ENCODE peak calls at places on chromosomes 16 and 17, in six cellular contexts. C is transverse colon, W is caudate nucleus, P is mammary epithelial cell, G is DND-41, B is left lung. O is an unnamed sample.

GRCh38 chr17:78374631-78375274 is 3.7 kb upstream of the PGS1 start:
- DNase-seq in C (no peak), W (no peak), P (no peak), G (no peak), B (peak), O (no peak)

GRCh38 chr17:8117367-8117979 is 841 bp downstream of the ALOXE3 start:
- DNase-seq in C (no peak), W (no peak), P (no peak), G (no peak), B (peak), O (no peak)

GRCh38 chr17:33080091-33080490 is 88.4 kb downstream of the SPACA3 start:
- DNase-seq in C (peak), W (no peak), P (no peak), G (no peak), B (no peak), O (no peak)

GRCh38 chr17:78872486-78872885 is 30.5 kb downstream of the CEP295NL start:
- DNase-seq in C (no peak), W (no peak), P (no peak), G (no peak), B (no peak), O (no peak)

GRCh38 chr16:51134876-51135275 is 16.2 kb downstream of the SALL1 start:
- DNase-seq in C (no peak), W (no peak), P (no peak), G (no peak), B (no peak), O (no peak)

GRCh38 chr17:37743875-37744632 is 805 bp downstream of the HNF1B start:
- DNase-seq in C (peak), W (no peak), P (no peak), G (no peak), B (peak), O (no peak)

GRCh38 chr16:58455750-58456149 is 44.2 kb upstream of the NDRG4 start:
- DNase-seq in C (no peak), W (no peak), P (no peak), G (no peak), B (no peak), O (no peak)

GRCh38 chr17:28710948-28711722 is 553 bp downstream of the PROCA1 start:
- DNase-seq in C (peak), W (peak), P (peak), G (peak), B (peak), O (peak)

GRCh38 chr16:10834766-10835165 is 16.2 kb upstream of the TVP23A start:
- DNase-seq in C (no peak), W (no peak), P (no peak), G (no peak), B (no peak), O (no peak)

GRCh38 chr17:5711344-5711743 is 127.0 kb upstream of the NLRP1 start:
- DNase-seq in C (no peak), W (no peak), P (no peak), G (no peak), B (no peak), O (no peak)

GRCh38 chr16:85211247-85211910 is 99.1 kb upstream of the CIBAR2 start:
- DNase-seq in C (no peak), W (no peak), P (peak), G (no peak), B (peak), O (no peak)

GRCh38 chr17:67272312-67273050 is 27.5 kb upstream of the HELZ start:
- DNase-seq in C (no peak), W (no peak), P (no peak), G (no peak), B (no peak), O (no peak)

GRCh38 chr17:72122668-72123495 is 2.1 kb downstream of the SOX9 start:
- DNase-seq in C (peak), W (no peak), P (peak), G (no peak), B (peak), O (peak)

GRCh38 chr17:75845058-75845711 is 981 bp upstream of the UNC13D start:
- DNase-seq in C (peak), W (peak), P (peak), G (peak), B (peak), O (peak)

GRCh38 chr16:23453338-23454052 is 506 bp upstream of the COG7 start:
- DNase-seq in C (no peak), W (no peak), P (no peak), G (no peak), B (no peak), O (no peak)

GRCh38 chr16:85579199-85579598 is 33.9 kb upstream of the GSE1 start:
- DNase-seq in C (no peak), W (no peak), P (no peak), G (no peak), B (no peak), O (no peak)

GRCh38 chr17:82215972-82216300 is 3.3 kb upstream of the CCDC57 start:
- DNase-seq in C (no peak), W (no peak), P (no peak), G (no peak), B (no peak), O (no peak)

GRCh38 chr17:28747046-28747691 is 3.4 kb downstream of the TRAF4 start:
- DNase-seq in C (peak), W (peak), P (peak), G (no peak), B (peak), O (peak)

GRCh38 chr17:78343433-78344201 is 16.3 kb downstream of the SOCS3 start:
- DNase-seq in C (peak), W (no peak), P (no peak), G (peak), B (peak), O (no peak)

GRCh38 chr16:55453909-55454308 is 25.1 kb upstream of the MMP2 start:
- DNase-seq in C (no peak), W (no peak), P (no peak), G (no peak), B (no peak), O (no peak)

GRCh38 chr17:13421581-13421980 is 180.1 kb downstream of the HS3ST3A1 start:
- DNase-seq in C (no peak), W (no peak), P (peak), G (no peak), B (no peak), O (no peak)

GRCh38 chr17:55264273-55264639 is 504 bp upstream of the HLF start:
- DNase-seq in C (no peak), W (no peak), P (no peak), G (no peak), B (no peak), O (no peak)

GRCh38 chr17:82911822-82912221 is 72.0 kb upstream of the ZNF750 start:
- DNase-seq in C (no peak), W (no peak), P (no peak), G (no peak), B (peak), O (no peak)

GRCh38 chr17:32516450-32516849 is 29.7 kb downstream of the CDK5R1 start:
- DNase-seq in C (no peak), W (no peak), P (no peak), G (no peak), B (no peak), O (no peak)

GRCh38 chr17:57898487-57899311 is 48.9 kb upstream of the MRPS23 start:
- DNase-seq in C (peak), W (peak), P (no peak), G (no peak), B (peak), O (peak)

GRCh38 chr17:64005734-64006167 is 7.6 kb downstream of the PRR29 start:
- DNase-seq in C (peak), W (no peak), P (no peak), G (no peak), B (no peak), O (no peak)

GRCh38 chr17:14198013-14198412 is 38.6 kb downstream of the CDRT15 start:
- DNase-seq in C (no peak), W (no peak), P (no peak), G (no peak), B (no peak), O (no peak)

GRCh38 chr17:38559880-38560230 is 45.9 kb downstream of the SRCIN1 start:
- DNase-seq in C (no peak), W (no peak), P (no peak), G (no peak), B (no peak), O (no peak)

GRCh38 chr17:44176671-44177501 is 6.4 kb downstream of the ASB16 start:
- DNase-seq in C (no peak), W (no peak), P (no peak), G (no peak), B (peak), O (no peak)

GRCh38 chr17:81097943-81098308 is 63.0 kb downstream of the BAIAP2 start:
- DNase-seq in C (peak), W (no peak), P (peak), G (no peak), B (no peak), O (no peak)

GRCh38 chr17:65660947-65661346 is 99.5 kb upstream of the AXIN2 start:
- DNase-seq in C (no peak), W (no peak), P (no peak), G (no peak), B (no peak), O (no peak)

GRCh38 chr16:22194707-22195444 is 11.2 kb upstream of the EEF2K start:
- DNase-seq in C (no peak), W (no peak), P (no peak), G (no peak), B (no peak), O (no peak)

GRCh38 chr16:24844101-24845030 is 1.4 kb upstream of the SLC5A11 start:
- DNase-seq in C (peak), W (no peak), P (peak), G (no peak), B (no peak), O (no peak)

GRCh38 chr17:5700791-5701190 is 116.5 kb upstream of the NLRP1 start:
- DNase-seq in C (no peak), W (no peak), P (no peak), G (no peak), B (no peak), O (no peak)

GRCh38 chr17:10435096-10435495 is 13.3 kb upstream of the MYH8 start:
- DNase-seq in C (no peak), W (no peak), P (no peak), G (no peak), B (no peak), O (no peak)

GRCh38 chr16:85201566-85201965 is 89.3 kb upstream of the CIBAR2 start:
- DNase-seq in C (no peak), W (no peak), P (no peak), G (no peak), B (peak), O (no peak)

GRCh38 chr17:48645639-48646182 is 19.6 kb upstream of the HOXB9 start:
- DNase-seq in C (no peak), W (no peak), P (no peak), G (no peak), B (no peak), O (no peak)
- H3K27ac ChIP-seq in C (peak), W (no peak), P (no peak), G (no peak), B (no peak), O (no peak)

DNA sequence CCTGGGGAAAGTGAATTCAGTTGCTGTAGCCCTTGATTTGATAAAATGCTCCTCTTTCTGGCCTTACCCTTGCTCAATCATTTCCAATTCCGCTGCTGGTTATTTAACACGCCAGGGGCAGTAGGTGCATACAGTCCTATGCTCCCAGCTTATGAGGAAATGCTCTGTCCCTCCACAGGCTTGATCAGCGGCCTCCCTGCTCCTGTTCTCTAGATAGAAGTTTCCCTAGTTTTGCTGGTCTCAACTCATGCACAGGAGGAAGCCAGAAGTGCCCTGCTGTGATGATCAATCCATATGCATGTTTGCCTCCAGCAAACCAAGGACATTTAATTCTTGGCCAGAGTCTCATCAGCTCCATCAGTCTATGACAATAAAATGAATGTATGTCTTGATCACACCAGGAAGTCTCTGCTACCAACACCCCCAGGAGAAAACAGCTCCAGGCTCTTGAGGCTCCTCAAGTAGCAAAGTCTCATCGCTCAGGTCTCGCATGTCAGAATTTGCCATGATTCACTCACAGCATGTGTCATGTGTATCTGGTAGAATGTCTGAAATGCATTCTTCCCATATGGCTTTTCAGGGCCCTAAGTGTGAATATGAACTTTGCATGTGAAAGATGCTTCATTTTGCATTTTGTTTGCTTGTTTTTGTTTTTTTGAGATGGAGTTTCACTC is 208.9 kb downstream of the CDH13 start:
- DNase-seq in C (no peak), W (no peak), P (peak), G (no peak), B (no peak), O (no peak)
- H3K27ac ChIP-seq in C (no peak), W (no peak), P (no peak), G (no peak), B (no peak), O (no peak)

GRCh38 chr17:35050170-35050569 is 13.3 kb downstream of the RFFL start:
- DNase-seq in C (no peak), W (no peak), P (no peak), G (no peak), B (no peak), O (no peak)

GRCh38 chr17:35046740-35047283 is 16.7 kb downstream of the RFFL start:
- DNase-seq in C (no peak), W (no peak), P (no peak), G (no peak), B (no peak), O (no peak)

GRCh38 chr17:35044181-35044580 is 19.3 kb downstream of the RFFL start:
- DNase-seq in C (no peak), W (no peak), P (no peak), G (no peak), B (no peak), O (no peak)

GRCh38 chr17:35048685-35049379 is 14.7 kb downstream of the RFFL start:
- DNase-seq in C (no peak), W (no peak), P (no peak), G (no peak), B (no peak), O (no peak)

GRCh38 chr17:35046245-35046644 is 17.3 kb downstream of the RFFL start:
- DNase-seq in C (no peak), W (no peak), P (no peak), G (no peak), B (no peak), O (no peak)
- H3K27ac ChIP-seq in C (peak), W (peak), P (no peak), G (no peak), B (no peak), O (peak)

GRCh38 chr17:74761931-74762330 is 13.5 kb downstream of the NHERF1 start:
- DNase-seq in C (no peak), W (no peak), P (no peak), G (no peak), B (no peak), O (no peak)

GRCh38 chr17:74766413-74766812 is 9.7 kb downstream of the NAT9 start:
- DNase-seq in C (no peak), W (no peak), P (no peak), G (no peak), B (no peak), O (no peak)

GRCh38 chr17:74761419-74761818 is 13.0 kb downstream of the NHERF1 start:
- DNase-seq in C (no peak), W (no peak), P (no peak), G (no peak), B (no peak), O (no peak)

GRCh38 chr17:74760404-74761105 is 12.1 kb downstream of the NHERF1 start:
- DNase-seq in C (no peak), W (no peak), P (peak), G (no peak), B (no peak), O (no peak)

GRCh38 chr17:74763565-74764387 is 12.4 kb downstream of the NAT9 start:
- DNase-seq in C (peak), W (peak), P (no peak), G (no peak), B (peak), O (no peak)
- H3K27ac ChIP-seq in C (peak), W (peak), P (no peak), G (no peak), B (no peak), O (peak)

GRCh38 chr16:75482434-75483205 is 12.6 kb downstream of the CHST6 start:
- DNase-seq in C (no peak), W (no peak), P (no peak), G (no peak), B (peak), O (no peak)
- H3K27ac ChIP-seq in C (no peak), W (no peak), P (peak), G (no peak), B (no peak), O (no peak)

DNA sequence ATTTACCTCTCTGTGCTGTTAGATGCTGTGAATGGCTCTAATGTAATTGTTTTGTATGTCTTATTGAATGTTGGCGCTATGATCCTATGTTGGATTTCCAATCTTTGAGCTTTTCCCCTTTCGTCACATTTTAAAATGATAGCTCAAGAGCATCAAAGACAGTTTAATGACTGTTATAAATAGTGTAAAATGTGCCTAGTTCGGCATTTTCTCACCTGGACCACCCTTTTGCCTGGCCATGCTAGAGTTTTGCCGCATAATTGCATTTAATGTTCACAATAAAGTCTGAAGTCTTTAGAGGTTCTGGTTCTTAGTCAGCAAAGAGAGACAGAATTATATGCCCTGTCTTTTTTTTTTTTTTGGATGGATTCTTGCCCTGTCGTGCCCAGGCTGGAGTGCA is 155.2 kb downstream of the SNX29 start:
- DNase-seq in C (no peak), W (no peak), P (no peak), G (no peak), B (no peak), O (no peak)
- H3K27ac ChIP-seq in C (no peak), W (no peak), P (no peak), G (no peak), B (no peak), O (no peak)

O was measured in substantia nigra.